ENCODE peak calls at places on chromosomes 3 and 15, in eight cellular contexts. Z is BJ, T is HL-60, L is heart right ventricle, Q is progenitor cell of endocrine pancreas, H is heart left ventricle, A is testis, R is IMR-90. B is an unnamed sample.

GRCh38 chr3:122092460-122093165 is 37.5 kb downstream of the CD86 start:
- DNase-seq in R (peak), A (peak), H (peak), L (peak), Q (no peak), Z (no peak), T (peak), B (peak)

GRCh38 chr3:152048826-152049225 is 175.4 kb downstream of the SUCNR1 start:
- DNase-seq in L (no peak), Z (no peak), Q (no peak), A (no peak), T (no peak), R (no peak), H (no peak), B (no peak)

GRCh38 chr15:45083223-45083622 is 30.7 kb downstream of the DUOX2 start:
- DNase-seq in Q (no peak), L (no peak), H (no peak), Z (no peak), A (no peak), R (no peak), T (no peak), B (no peak)

GRCh38 chr3:71796268-71796667 is 11.3 kb upstream of the PROK2 start:
- DNase-seq in T (no peak), A (no peak), R (no peak), Z (no peak), Q (no peak), H (no peak), L (no peak), B (no peak)

GRCh38 chr3:55405436-55405835 is 81.7 kb downstream of the WNT5A start:
- DNase-seq in L (no peak), R (peak), H (no peak), A (peak), T (no peak), Z (no peak), Q (no peak), B (no peak)

GRCh38 chr15:27704939-27705514 is 394.1 kb downstream of the OCA2 start:
- DNase-seq in L (no peak), A (no peak), T (no peak), Q (no peak), Z (no peak), R (no peak), H (no peak), B (no peak)

GRCh38 chr3:16383864-16384263 is 118.9 kb downstream of the OXNAD1 start:
- DNase-seq in Z (no peak), L (no peak), R (no peak), A (no peak), T (no peak), H (no peak), Q (no peak), B (no peak)

GRCh38 chr3:87792532-87793321 is 266.1 kb downstream of the CGGBP1 start:
- DNase-seq in T (no peak), R (no peak), Z (no peak), H (peak), L (peak), Q (peak), A (peak), B (peak)

GRCh38 chr15:65077981-65078352 is 1.4 kb downstream of the KBTBD13 start:
- DNase-seq in H (peak), T (peak), A (no peak), L (peak), Q (peak), R (no peak), Z (no peak), B (peak)

GRCh38 chr3:56787784-56788256 is 13.9 kb downstream of the ARHGEF3 start:
- DNase-seq in L (no peak), H (no peak), T (no peak), Z (no peak), Q (no peak), R (no peak), A (no peak), B (no peak)

GRCh38 chr3:34973586-34973985 is 665.7 kb upstream of the ARPP21 start:
- DNase-seq in A (no peak), R (no peak), H (no peak), Z (no peak), T (no peak), Q (no peak), L (no peak), B (no peak)

GRCh38 chr3:189249987-189250386 is 78.2 kb downstream of the TPRG1 start:
- DNase-seq in Q (no peak), T (no peak), Z (no peak), H (no peak), A (no peak), L (no peak), R (no peak), B (no peak)

GRCh38 chr15:55774113-55774970 is 31.4 kb upstream of the PRTG start:
- DNase-seq in T (peak), R (peak), L (peak), A (peak), Z (no peak), H (no peak), Q (peak), B (no peak)

GRCh38 chr3:194561306-194561974 is 71.8 kb downstream of the TMEM44 start:
- DNase-seq in Q (no peak), Z (peak), R (peak), L (no peak), T (no peak), A (no peak), H (no peak), B (no peak)

GRCh38 chr3:183285828-183286457 is 32.9 kb downstream of the B3GNT5 start:
- DNase-seq in Z (peak), L (peak), H (peak), T (peak), Q (no peak), R (peak), A (peak), B (peak)

GRCh38 chr3:100954990-100955389 is 38.2 kb downstream of the ABI3BP start:
- DNase-seq in A (peak), R (peak), H (no peak), L (no peak), T (no peak), Q (no peak), Z (peak), B (no peak)

GRCh38 chr15:81256916-81257315 is 60.2 kb downstream of the IL16 start:
- DNase-seq in R (peak), Z (no peak), T (no peak), Q (no peak), H (no peak), A (no peak), L (no peak), B (no peak)

GRCh38 chr15:42800731-42801474 is 64.0 kb upstream of the CDAN1 start:
- DNase-seq in A (no peak), Q (no peak), L (no peak), H (no peak), T (no peak), Z (no peak), R (no peak), B (no peak)

GRCh38 chr15:64343841-64344240 is 12.1 kb downstream of the CSNK1G1 start:
- DNase-seq in T (no peak), Z (peak), L (no peak), Q (no peak), R (peak), H (no peak), A (no peak), B (no peak)

GRCh38 chr15:32685576-32685975 is 32.2 kb upstream of the GREM1 start:
- DNase-seq in Q (no peak), R (peak), H (no peak), L (no peak), A (no peak), T (no peak), Z (peak), B (no peak)

GRCh38 chr3:69444980-69445379 is 59.1 kb upstream of the FRMD4B start:
- DNase-seq in Z (no peak), H (no peak), L (no peak), T (no peak), R (peak), Q (no peak), A (no peak), B (no peak)

GRCh38 chr3:6249679-6250078 is 611.2 kb upstream of the GRM7 start:
- DNase-seq in Z (no peak), Q (no peak), R (no peak), T (no peak), H (no peak), L (no peak), A (no peak), B (no peak)

GRCh38 chr3:98903705-98904481 is 2.4 kb upstream of the DCBLD2 start:
- DNase-seq in T (no peak), L (no peak), A (no peak), H (no peak), R (no peak), Z (no peak), Q (no peak), B (no peak)
- TF ChIP-seq CTCF in T (no peak), L (no peak), A (no peak), H (no peak), R (no peak), Z (no peak), Q (no peak), B (no peak)

DNA sequence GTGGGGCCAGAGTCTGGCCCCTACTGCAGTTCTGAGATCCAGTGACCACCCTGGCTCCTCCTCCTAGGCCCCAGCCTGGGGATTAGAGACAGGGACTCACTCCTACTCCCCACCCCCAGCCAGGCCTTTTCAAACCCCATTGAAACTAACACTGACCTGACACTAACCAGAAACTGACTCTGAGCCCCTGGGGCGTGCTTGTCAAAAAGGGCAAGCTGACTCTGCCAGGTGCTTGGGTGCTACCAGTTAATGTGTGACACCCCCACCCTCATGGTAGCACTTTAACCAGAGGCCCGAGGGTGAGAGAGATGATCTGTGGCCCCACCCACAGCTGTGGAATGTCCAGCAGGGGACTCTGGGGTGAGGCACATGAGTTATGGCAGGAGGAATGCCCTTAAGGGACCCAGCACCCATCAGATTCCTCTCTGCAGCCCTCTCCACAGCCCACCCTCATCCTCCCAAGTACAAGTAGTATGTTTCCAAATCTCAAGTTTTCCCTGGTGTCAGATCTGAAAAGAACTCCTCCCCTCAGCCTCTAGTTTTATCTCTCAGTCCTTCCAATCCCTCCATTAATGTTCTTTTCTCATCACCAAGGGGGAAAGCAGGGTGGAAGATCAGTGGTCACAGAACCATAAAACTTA is 1.4 kb downstream of the PTH1R start:
- DNase-seq in A (no peak), R (no peak), H (no peak), T (no peak), Q (no peak), L (no peak), Z (no peak), B (no peak)
- TF ChIP-seq CTCF in A (no peak), R (no peak), H (no peak), T (no peak), Q (no peak), L (no peak), Z (peak), B (no peak)

GRCh38 chr3:94252316-94252715 is 189.5 kb downstream of the NSUN3 start:
- DNase-seq in H (no peak), R (no peak), Q (no peak), Z (no peak), L (no peak), A (no peak), T (no peak), B (no peak)

GRCh38 chr3:94246136-94246535 is 183.3 kb downstream of the NSUN3 start:
- DNase-seq in L (no peak), H (no peak), T (no peak), Q (no peak), Z (no peak), A (no peak), R (no peak), B (no peak)

DNA sequence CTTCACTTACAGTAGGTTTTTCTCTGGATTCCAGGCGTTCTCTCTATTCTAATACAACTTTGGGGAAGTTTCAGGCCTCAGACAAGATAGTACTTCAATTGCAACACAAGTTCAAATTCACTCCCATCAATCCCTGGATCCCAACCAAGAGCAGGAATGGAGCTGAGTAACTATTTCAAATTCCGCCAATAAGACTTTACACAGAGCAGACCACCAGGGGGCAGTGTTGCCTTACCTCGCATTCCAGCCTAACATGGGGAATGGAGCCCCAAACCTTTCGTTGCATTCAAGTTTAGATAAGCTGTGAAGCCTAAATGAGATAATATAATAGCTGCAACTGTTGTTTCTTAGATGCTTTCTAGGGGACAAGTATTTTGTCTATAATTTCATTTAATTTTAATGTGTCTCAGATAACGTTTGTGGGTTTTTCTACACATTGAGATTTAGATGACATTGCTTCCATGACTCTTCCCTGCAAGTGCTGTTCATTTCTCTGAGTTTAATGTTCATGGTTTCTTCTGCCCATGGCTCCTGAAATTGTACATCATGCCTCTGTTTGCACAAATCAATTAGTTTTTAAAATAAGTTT is 186.7 kb downstream of the NSUN3 start:
- DNase-seq in Z (no peak), L (peak), T (peak), R (peak), H (no peak), Q (peak), A (peak), B (peak)
- TF ChIP-seq CTCF in Z (peak), L (peak), T (peak), R (peak), H (peak), Q (peak), A (peak), B (peak)

GRCh38 chr3:52907497-52907896 is 10.1 kb upstream of the STIMATE start:
- DNase-seq in Z (no peak), A (no peak), L (no peak), R (no peak), T (no peak), H (no peak), Q (no peak), B (no peak)
- TF ChIP-seq CTCF in Z (no peak), A (no peak), L (no peak), R (no peak), T (no peak), H (no peak), Q (no peak), B (no peak)

DNA sequence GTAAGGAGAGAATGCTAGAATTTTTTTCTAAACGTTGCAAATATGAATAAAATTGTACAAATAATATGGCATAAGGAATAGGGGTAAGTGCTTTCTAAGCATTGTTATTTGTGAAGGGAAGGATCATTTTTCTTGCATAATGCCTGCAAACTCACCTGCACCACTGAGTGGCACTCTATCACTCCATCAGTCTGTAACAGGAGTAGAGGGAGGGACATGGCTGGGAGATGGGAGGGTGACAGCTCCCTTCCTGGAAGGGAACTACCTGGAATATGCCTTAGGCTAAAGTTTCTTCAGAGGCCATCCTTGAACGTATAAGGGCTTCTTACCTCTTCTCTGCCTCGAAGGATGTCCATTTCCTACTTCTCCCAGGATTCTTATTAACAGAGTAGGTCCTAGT is 3.0 kb downstream of the NAALADL2 start:
- DNase-seq in H (no peak), L (no peak), Z (no peak), A (peak), Q (no peak), R (no peak), T (no peak), B (peak)
- TF ChIP-seq CTCF in H (no peak), L (no peak), Z (no peak), A (no peak), Q (peak), R (no peak), T (no peak), B (peak)

DNA sequence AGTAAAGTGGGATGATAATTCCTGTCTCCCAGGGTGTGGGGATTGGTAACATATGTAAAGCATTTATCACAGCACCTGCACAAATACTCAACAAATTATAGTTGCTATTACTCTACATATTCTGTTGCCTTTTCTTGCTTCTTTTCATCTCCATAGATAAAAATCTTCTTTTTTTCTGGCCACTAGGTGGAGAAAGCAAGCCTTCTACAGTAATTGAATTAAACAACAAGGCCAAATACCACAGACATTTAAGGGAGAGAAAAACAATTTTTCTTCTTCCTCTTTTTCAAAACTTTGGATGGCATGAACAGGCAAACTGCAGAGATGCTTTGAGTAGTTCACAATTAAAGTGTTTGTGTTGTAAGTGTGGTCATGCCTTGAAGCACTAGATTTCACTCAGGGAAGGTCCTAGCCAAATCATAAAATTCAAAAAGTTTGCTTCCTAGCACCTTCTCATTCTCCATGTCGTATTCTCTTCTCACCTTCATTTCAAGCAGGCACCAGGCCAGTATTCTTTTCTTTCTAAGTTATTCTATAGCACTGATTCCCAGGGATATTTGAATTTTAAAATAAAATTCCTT is 493.4 kb upstream of the TGFBR2 start:
- DNase-seq in H (no peak), A (no peak), R (peak), Z (no peak), L (no peak), T (peak), Q (no peak), B (no peak)
- TF ChIP-seq CTCF in H (peak), A (peak), R (peak), Z (peak), L (peak), T (peak), Q (peak), B (peak)

DNA sequence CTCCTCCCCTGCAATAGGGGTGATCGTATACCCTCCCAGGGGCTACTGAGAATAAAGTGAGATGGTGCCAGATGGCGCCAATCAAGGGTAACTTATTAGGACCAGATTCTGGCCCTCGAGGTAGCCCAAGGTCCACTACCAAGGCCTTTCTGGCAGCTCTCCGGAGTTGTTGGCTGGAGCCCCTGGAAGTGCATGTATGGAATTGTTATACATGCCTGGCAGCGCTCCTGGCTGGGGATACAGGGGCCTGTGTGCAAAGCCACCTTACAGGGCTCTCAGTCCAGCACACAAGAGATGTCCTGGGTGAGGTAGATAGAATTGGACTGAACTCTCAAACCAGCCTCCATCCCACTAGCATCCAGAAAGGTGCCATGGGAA is 15.5 kb downstream of the C3orf18 start:
- DNase-seq in H (no peak), A (no peak), L (no peak), Q (no peak), Z (no peak), T (no peak), R (no peak), B (no peak)
- TF ChIP-seq CTCF in H (no peak), A (no peak), L (no peak), Q (no peak), Z (no peak), T (no peak), R (no peak), B (no peak)

GRCh38 chr3:144244662-144245061 is 273.0 kb downstream of the DIPK2A start:
- DNase-seq in R (no peak), A (no peak), T (no peak), L (no peak), Z (no peak), H (no peak), Q (no peak), B (no peak)
- TF ChIP-seq CTCF in R (no peak), A (no peak), T (no peak), L (no peak), Z (no peak), H (no peak), Q (no peak), B (no peak)

GRCh38 chr3:4360817-4361216 is 57.6 kb downstream of the SETMAR start:
- DNase-seq in R (no peak), Z (no peak), Q (no peak), L (no peak), A (no peak), H (no peak), T (no peak), B (no peak)

GRCh38 chr3:4358273-4358672 is 55.1 kb downstream of the SETMAR start:
- DNase-seq in A (no peak), L (no peak), Z (no peak), T (no peak), R (peak), H (no peak), Q (no peak), B (no peak)

GRCh38 chr3:4359805-4360502 is 56.8 kb downstream of the SETMAR start:
- DNase-seq in L (no peak), H (no peak), A (no peak), R (no peak), T (no peak), Z (no peak), Q (no peak), B (no peak)

GRCh38 chr3:4356642-4357041 is 53.5 kb downstream of the SETMAR start:
- DNase-seq in Z (no peak), H (no peak), L (no peak), T (no peak), A (no peak), Q (no peak), R (no peak), B (no peak)

GRCh38 chr3:4362523-4362922 is 59.4 kb downstream of the SETMAR start:
- DNase-seq in Z (no peak), R (no peak), A (no peak), T (no peak), H (no peak), L (no peak), Q (no peak), B (no peak)
- TF ChIP-seq CTCF in Z (no peak), R (no peak), A (no peak), T (no peak), H (no peak), L (no peak), Q (no peak), B (no peak)

GRCh38 chr3:12815719-12816118 is 19.2 kb downstream of the CAND2 start:
- DNase-seq in L (no peak), Z (no peak), Q (no peak), R (no peak), H (no peak), A (no peak), T (no peak), B (no peak)
- TF ChIP-seq CTCF in L (no peak), Z (no peak), Q (no peak), R (no peak), H (no peak), A (no peak), T (no peak), B (no peak)